ENCODE peak calls at places on chromosomes 12 and 14, in six cellular contexts. One of them, this sample, is unnamed.

GRCh38 chr12:91523831-91524230 is 341.2 kb upstream of the DCN start:
- DNase-seq in A549: no peak
- DNase-seq in endothelial cell of umbilical vein: no peak
- DNase-seq in HepG2: no peak
- DNase-seq in K562: no peak
- DNase-seq in GM12878: no peak
- DNase-seq in this sample: no peak

GRCh38 chr12:22115711-22116110 is 69.7 kb downstream of the CMAS start:
- DNase-seq in A549: no peak
- DNase-seq in endothelial cell of umbilical vein: no peak
- DNase-seq in HepG2: no peak
- DNase-seq in K562: no peak
- DNase-seq in GM12878: no peak
- DNase-seq in this sample: no peak

GRCh38 chr12:53502331-53502730 is 1.2 kb downstream of the TARBP2 start:
- DNase-seq in A549: no peak
- DNase-seq in endothelial cell of umbilical vein: peak; percentile 51
- DNase-seq in HepG2: no peak
- DNase-seq in K562: no peak
- DNase-seq in GM12878: no peak
- DNase-seq in this sample: no peak

GRCh38 chr12:46787496-46788055 is 38.2 kb downstream of the SLC38A4 start:
- DNase-seq in A549: no peak
- DNase-seq in endothelial cell of umbilical vein: peak; percentile 2
- DNase-seq in HepG2: no peak
- DNase-seq in K562: no peak
- DNase-seq in GM12878: no peak
- DNase-seq in this sample: no peak

GRCh38 chr12:120196363-120196762 is 1.8 kb upstream of the GCN1 start:
- DNase-seq in A549: no peak
- DNase-seq in endothelial cell of umbilical vein: no peak
- DNase-seq in HepG2: no peak
- DNase-seq in K562: no peak
- DNase-seq in GM12878: no peak
- DNase-seq in this sample: no peak

GRCh38 chr12:108375986-108376663 is 37.0 kb upstream of the CMKLR1 start:
- DNase-seq in A549: no peak
- DNase-seq in endothelial cell of umbilical vein: no peak
- DNase-seq in HepG2: no peak
- DNase-seq in K562: no peak
- DNase-seq in GM12878: no peak
- DNase-seq in this sample: peak; percentile 62

GRCh38 chr14:22333408-22334274 is 255.4 kb downstream of the DAD1 start:
- DNase-seq in A549: peak; percentile 88
- DNase-seq in endothelial cell of umbilical vein: peak; percentile 52
- DNase-seq in HepG2: peak; percentile 91
- DNase-seq in K562: peak; percentile 19
- DNase-seq in GM12878: no peak
- DNase-seq in this sample: peak; percentile 32

GRCh38 chr14:96944297-96944696 is 147.1 kb downstream of the VRK1 start:
- DNase-seq in A549: no peak
- DNase-seq in endothelial cell of umbilical vein: no peak
- DNase-seq in HepG2: no peak
- DNase-seq in K562: no peak
- DNase-seq in GM12878: no peak
- DNase-seq in this sample: no peak

GRCh38 chr12:57899010-57899662 is 42.2 kb upstream of the ATP23 start:
- DNase-seq in A549: no peak
- DNase-seq in endothelial cell of umbilical vein: peak; percentile 59
- DNase-seq in HepG2: no peak
- DNase-seq in K562: no peak
- DNase-seq in GM12878: peak; percentile 79
- DNase-seq in this sample: no peak

GRCh38 chr12:65825573-65826512 is 1.6 kb downstream of the HMGA2 start:
- DNase-seq in A549: peak; percentile 43
- DNase-seq in endothelial cell of umbilical vein: peak; percentile 67
- DNase-seq in HepG2: no peak
- DNase-seq in K562: no peak
- DNase-seq in GM12878: no peak
- DNase-seq in this sample: peak; percentile 69

GRCh38 chr12:13000935-13001724 is 1.1 kb upstream of the HEBP1 start:
- DNase-seq in A549: peak; percentile 68
- DNase-seq in endothelial cell of umbilical vein: peak; percentile 61
- DNase-seq in HepG2: peak; percentile 23
- DNase-seq in K562: peak; percentile 45
- DNase-seq in GM12878: no peak
- DNase-seq in this sample: peak; percentile 74

GRCh38 chr14:103007555-103007954 is 49.8 kb downstream of the CDC42BPB start:
- DNase-seq in A549: no peak
- DNase-seq in endothelial cell of umbilical vein: peak; percentile 81
- DNase-seq in HepG2: no peak
- DNase-seq in K562: no peak
- DNase-seq in GM12878: no peak
- DNase-seq in this sample: no peak

GRCh38 chr14:50620341-50620740 is 47.8 kb downstream of the SAV1 start:
- DNase-seq in A549: no peak
- DNase-seq in endothelial cell of umbilical vein: peak; percentile 39
- DNase-seq in HepG2: no peak
- DNase-seq in K562: no peak
- DNase-seq in GM12878: no peak
- DNase-seq in this sample: no peak

GRCh38 chr14:60348211-60348610 is 99.2 kb downstream of the PPM1A start:
- DNase-seq in A549: no peak
- DNase-seq in endothelial cell of umbilical vein: no peak
- DNase-seq in HepG2: no peak
- DNase-seq in K562: no peak
- DNase-seq in GM12878: no peak
- DNase-seq in this sample: no peak

GRCh38 chr14:90905531-90905930 is 89.3 kb upstream of the TTC7B start:
- DNase-seq in A549: no peak
- DNase-seq in endothelial cell of umbilical vein: no peak
- DNase-seq in HepG2: no peak
- DNase-seq in K562: no peak
- DNase-seq in GM12878: peak; percentile 31
- DNase-seq in this sample: no peak
- TF ChIP-seq MAX in A549: no peak
- TF ChIP-seq MAX in endothelial cell of umbilical vein: no peak
- TF ChIP-seq MAX in HepG2: no peak
- TF ChIP-seq MAX in K562: no peak
- TF ChIP-seq MAX in GM12878: no peak
- TF ChIP-seq MAX in this sample: no peak

GRCh38 chr12:51361419-51362016 is 15.0 kb upstream of the CELA1 start:
- DNase-seq in A549: no peak
- DNase-seq in endothelial cell of umbilical vein: no peak
- DNase-seq in HepG2: no peak
- DNase-seq in K562: peak; percentile 35
- DNase-seq in GM12878: no peak
- DNase-seq in this sample: no peak

GRCh38 chr12:51359851-51360250 is 13.4 kb upstream of the CELA1 start:
- DNase-seq in A549: no peak
- DNase-seq in endothelial cell of umbilical vein: no peak
- DNase-seq in HepG2: no peak
- DNase-seq in K562: no peak
- DNase-seq in GM12878: no peak
- DNase-seq in this sample: no peak

GRCh38 chr12:51360315-51360714 is 13.8 kb upstream of the CELA1 start:
- DNase-seq in A549: no peak
- DNase-seq in endothelial cell of umbilical vein: no peak
- DNase-seq in HepG2: no peak
- DNase-seq in K562: no peak
- DNase-seq in GM12878: no peak
- DNase-seq in this sample: no peak

GRCh38 chr12:51358496-51358895 is 12.0 kb upstream of the CELA1 start:
- DNase-seq in A549: no peak
- DNase-seq in endothelial cell of umbilical vein: no peak
- DNase-seq in HepG2: no peak
- DNase-seq in K562: no peak
- DNase-seq in GM12878: no peak
- DNase-seq in this sample: no peak

GRCh38 chr12:51357374-51358047 is 11.0 kb upstream of the CELA1 start:
- DNase-seq in A549: no peak
- DNase-seq in endothelial cell of umbilical vein: no peak
- DNase-seq in HepG2: no peak
- DNase-seq in K562: no peak
- DNase-seq in GM12878: peak; percentile 64
- DNase-seq in this sample: no peak
- H3K4me3 ChIP-seq in A549: no peak overlapping the region
- H3K4me3 ChIP-seq in endothelial cell of umbilical vein: no peak overlapping the region
- H3K4me3 ChIP-seq in HepG2: no peak overlapping the region
- H3K4me3 ChIP-seq in K562: no peak overlapping the region
- H3K4me3 ChIP-seq in GM12878: peak overlapping the region; percentile 5
- H3K4me3 ChIP-seq in this sample: no peak overlapping the region

GRCh38 chr14:77051101-77051500 is 22.6 kb upstream of the IRF2BPL start:
- DNase-seq in A549: no peak
- DNase-seq in endothelial cell of umbilical vein: no peak
- DNase-seq in HepG2: no peak
- DNase-seq in K562: no peak
- DNase-seq in GM12878: no peak
- DNase-seq in this sample: no peak
- TF ChIP-seq MYC in A549: no peak
- TF ChIP-seq MYC in endothelial cell of umbilical vein: no peak
- TF ChIP-seq MYC in HepG2: no peak
- TF ChIP-seq MYC in K562: no peak
- TF ChIP-seq MYC in GM12878: no peak
- TF ChIP-seq MYC in this sample: no peak

GRCh38 chr12:26340649-26341048 is 145.3 kb downstream of the SSPN start:
- DNase-seq in A549: no peak
- DNase-seq in endothelial cell of umbilical vein: no peak
- DNase-seq in HepG2: no peak
- DNase-seq in K562: no peak
- DNase-seq in GM12878: peak; percentile 37
- DNase-seq in this sample: peak; percentile 99

GRCh38 chr12:26334621-26335124 is 139.3 kb downstream of the SSPN start:
- DNase-seq in A549: no peak
- DNase-seq in endothelial cell of umbilical vein: no peak
- DNase-seq in HepG2: no peak
- DNase-seq in K562: no peak
- DNase-seq in GM12878: no peak
- DNase-seq in this sample: peak; percentile 30

GRCh38 chr12:26341481-26341880 is 146.1 kb downstream of the SSPN start:
- DNase-seq in A549: no peak
- DNase-seq in endothelial cell of umbilical vein: no peak
- DNase-seq in HepG2: no peak
- DNase-seq in K562: no peak
- DNase-seq in GM12878: no peak
- DNase-seq in this sample: no peak

GRCh38 chr12:26339976-26340375 is 144.6 kb downstream of the SSPN start:
- DNase-seq in A549: no peak
- DNase-seq in endothelial cell of umbilical vein: no peak
- DNase-seq in HepG2: no peak
- DNase-seq in K562: no peak
- DNase-seq in GM12878: no peak
- DNase-seq in this sample: no peak

GRCh38 chr12:26338574-26339572 is 143.5 kb downstream of the SSPN start:
- DNase-seq in A549: no peak
- DNase-seq in endothelial cell of umbilical vein: peak; percentile 21
- DNase-seq in HepG2: no peak
- DNase-seq in K562: no peak
- DNase-seq in GM12878: no peak
- DNase-seq in this sample: peak; percentile 32
- TF ChIP-seq MAX in A549: no peak
- TF ChIP-seq MAX in endothelial cell of umbilical vein: no peak
- TF ChIP-seq MAX in HepG2: no peak
- TF ChIP-seq MAX in K562: no peak
- TF ChIP-seq MAX in GM12878: no peak
- TF ChIP-seq MAX in this sample: no peak